ENCODE peak calls at places on chromosomes 13 and 19, in four cellular contexts. P, N, C and J are unnamed samples.

GRCh38 chr13:93183302-93183701 is 43.3 kb upstream of the GPC6 start:
- DNase-seq in P (no peak), N (no peak), C (no peak), J (peak; percentile 19)

GRCh38 chr13:27793377-27794074 is 1.2 kb downstream of the GSX1 start:
- DNase-seq in P (no peak), N (no peak), C (no peak), J (peak; percentile 66)

GRCh38 chr19:37334179-37335071 is 36.5 kb upstream of the ZNF527 start:
- DNase-seq in P (peak; percentile 97), N (peak; percentile 84), C (peak; percentile 87), J (peak; percentile 90)

GRCh38 chr19:41325947-41326706 is 16.2 kb downstream of the CCDC97 start:
- DNase-seq in P (peak; percentile 58), N (no peak), C (peak; percentile 30), J (no peak)

GRCh38 chr13:32305646-32306045 is 9.5 kb downstream of the ZAR1L start:
- DNase-seq in P (no peak), N (no peak), C (no peak), J (no peak)

GRCh38 chr13:102902789-102903347 is 57.0 kb downstream of the ERCC5 start:
- DNase-seq in P (no peak), N (no peak), C (no peak), J (peak; percentile 13)

GRCh38 chr19:43331435-43332010 is 22.0 kb upstream of the CD177 start:
- DNase-seq in P (no peak), N (no peak), C (no peak), J (no peak)

GRCh38 chr13:87872813-87873212 is 201.6 kb downstream of the SLITRK5 start:
- DNase-seq in P (no peak), N (no peak), C (no peak), J (no peak)

GRCh38 chr19:2274937-2275535 is 6.9 kb downstream of the PEAK3 start:
- DNase-seq in P (peak; percentile 60), N (no peak), C (peak; percentile 45), J (no peak)

GRCh38 chr13:80755925-80756324 is 415.0 kb upstream of the SPRY2 start:
- DNase-seq in P (no peak), N (no peak), C (no peak), J (no peak)

GRCh38 chr13:79989251-79989661 is 351.7 kb downstream of the SPRY2 start:
- DNase-seq in P (no peak), N (no peak), C (no peak), J (no peak)

GRCh38 chr19:3476830-3477229 is 3.5 kb downstream of the SMIM24 start:
- DNase-seq in P (no peak), N (no peak), C (no peak), J (no peak)

GRCh38 chr13:45770886-45771285 is 68.8 kb downstream of the CBY2 start:
- DNase-seq in P (no peak), N (no peak), C (no peak), J (no peak)

GRCh38 chr13:21594715-21595545 is 9.0 kb downstream of the MICU2 start:
- DNase-seq in P (no peak), N (no peak), C (no peak), J (no peak)

GRCh38 chr19:4559569-4559968 is at the start of gene SEMA6B:
- DNase-seq in P (no peak), N (no peak), C (no peak), J (no peak)

GRCh38 chr19:6833166-6833790 is 54.1 kb upstream of the ADGRE1 start:
- DNase-seq in P (no peak), N (no peak), C (no peak), J (no peak)

GRCh38 chr19:23823952-23824389 is 65.3 kb upstream of the ZNF681 start:
- DNase-seq in P (peak; percentile 54), N (no peak), C (no peak), J (peak; percentile 34)

GRCh38 chr13:21673592-21674270 is 2.9 kb downstream of the FGF9 start:
- DNase-seq in P (peak; percentile 51), N (no peak), C (peak; percentile 36), J (peak; percentile 82)

GRCh38 chr19:22515435-22515834 is 93.3 kb upstream of the ZNF98 start:
- DNase-seq in P (no peak), N (no peak), C (no peak), J (no peak)

GRCh38 chr19:7969560-7969949 is 26.1 kb upstream of the TIMM44 start:
- DNase-seq in P (no peak), N (no peak), C (no peak), J (peak; percentile 34)

GRCh38 chr19:4909172-4909896 is at the start of gene UHRF1:
- DNase-seq in P (peak; percentile 83), N (peak; percentile 69), C (peak; percentile 55), J (peak; percentile 54)

GRCh38 chr13:30832845-30833332 is 73.2 kb upstream of the MEDAG start:
- DNase-seq in P (peak; percentile 85), N (peak; percentile 14), C (peak; percentile 92), J (peak; percentile 9)

GRCh38 chr13:40351537-40352384 is 314.7 kb downstream of the FOXO1 start:
- DNase-seq in P (no peak), N (no peak), C (no peak), J (no peak)

GRCh38 chr19:53849237-53849676 is 18.4 kb upstream of the MYADM start:
- DNase-seq in P (no peak), N (no peak), C (no peak), J (no peak)